ENCODE peak calls at places on chromosome 3, in six cellular contexts. Q, O, Z, B, F and W are unnamed samples.

GRCh38 chr3:41148446-41148845 is 50.9 kb upstream of the CTNNB1 start:
- DNase-seq in B (no peak), F (no peak), Q (no peak), Z (no peak), O (no peak), W (no peak)

GRCh38 chr3:131803113-131803512 is 231.7 kb downstream of the CPNE4 start:
- DNase-seq in B (no peak), Q (no peak), O (no peak), F (no peak), Z (no peak), W (no peak)

GRCh38 chr3:120111898-120112297 is 17.7 kb upstream of the GSK3B start:
- DNase-seq in Q (no peak), O (no peak), B (no peak), Z (peak), F (no peak), W (no peak)

GRCh38 chr3:33313331-33313730 is 36.1 kb downstream of the FBXL2 start:
- DNase-seq in O (no peak), Z (no peak), F (no peak), B (no peak), Q (no peak), W (no peak)

GRCh38 chr3:1727242-1727641 is 371.4 kb upstream of the CNTN4 start:
- DNase-seq in Z (no peak), F (no peak), B (no peak), O (no peak), Q (no peak), W (no peak)

GRCh38 chr3:94525039-94525438 is 462.2 kb downstream of the NSUN3 start:
- DNase-seq in Q (no peak), O (peak), B (no peak), Z (peak), F (no peak), W (no peak)

GRCh38 chr3:51677358-51677757 is 6.3 kb downstream of the TEX264 start:
- DNase-seq in Z (no peak), O (no peak), F (no peak), Q (no peak), B (no peak), W (no peak)

GRCh38 chr3:57961828-57962447 is 46.3 kb upstream of the FLNB start:
- DNase-seq in Z (peak), F (no peak), Q (no peak), O (peak), B (no peak), W (peak)

GRCh38 chr3:53255775-53256703 is at the start of gene TKT:
- DNase-seq in Q (peak), F (peak), O (peak), Z (peak), B (no peak), W (peak)

GRCh38 chr3:105853801-105854432 is 14.9 kb downstream of the CBLB start:
- DNase-seq in F (no peak), Z (no peak), B (no peak), O (no peak), Q (no peak), W (no peak)

GRCh38 chr3:42061711-42062408 is 29.3 kb upstream of the TRAK1 start:
- DNase-seq in B (no peak), O (peak), Q (no peak), F (peak), Z (peak), W (peak)

GRCh38 chr3:110576962-110577361 is 494.7 kb upstream of the NECTIN3 start:
- DNase-seq in Q (no peak), F (no peak), O (peak), B (no peak), Z (peak), W (peak)

GRCh38 chr3:27606537-27606936 is 115.6 kb downstream of the EOMES start:
- DNase-seq in Q (no peak), B (no peak), Z (peak), O (no peak), F (no peak), W (no peak)

GRCh38 chr3:74491874-74492273 is 122.6 kb downstream of the CNTN3 start:
- DNase-seq in Z (no peak), O (no peak), B (no peak), Q (no peak), F (no peak), W (no peak)

GRCh38 chr3:111864821-111865656 is 6.0 kb downstream of the PHLDB2 start:
- DNase-seq in B (no peak), O (peak), F (no peak), Z (no peak), Q (no peak), W (peak)

GRCh38 chr3:192817053-192817452 is 89.7 kb upstream of the FGF12 start:
- DNase-seq in O (no peak), F (no peak), Q (no peak), Z (peak), B (no peak), W (no peak)

GRCh38 chr3:35773398-35773797 is 134.1 kb downstream of the ARPP21 start:
- DNase-seq in Q (no peak), B (no peak), O (no peak), F (no peak), Z (no peak), W (no peak)

GRCh38 chr3:69768436-69768835 is 29.2 kb downstream of the MITF start:
- DNase-seq in Q (no peak), Z (no peak), O (no peak), F (no peak), B (no peak), W (no peak)

GRCh38 chr3:114213262-114213668 is 24.1 kb downstream of the ZNF80 start:
- DNase-seq in O (no peak), F (no peak), Z (no peak), B (no peak), Q (no peak), W (no peak)

GRCh38 chr3:50623840-50624474 is 7.0 kb downstream of the MAPKAPK3 start:
- DNase-seq in O (no peak), Q (no peak), B (no peak), Z (no peak), F (no peak), W (no peak)

DNA sequence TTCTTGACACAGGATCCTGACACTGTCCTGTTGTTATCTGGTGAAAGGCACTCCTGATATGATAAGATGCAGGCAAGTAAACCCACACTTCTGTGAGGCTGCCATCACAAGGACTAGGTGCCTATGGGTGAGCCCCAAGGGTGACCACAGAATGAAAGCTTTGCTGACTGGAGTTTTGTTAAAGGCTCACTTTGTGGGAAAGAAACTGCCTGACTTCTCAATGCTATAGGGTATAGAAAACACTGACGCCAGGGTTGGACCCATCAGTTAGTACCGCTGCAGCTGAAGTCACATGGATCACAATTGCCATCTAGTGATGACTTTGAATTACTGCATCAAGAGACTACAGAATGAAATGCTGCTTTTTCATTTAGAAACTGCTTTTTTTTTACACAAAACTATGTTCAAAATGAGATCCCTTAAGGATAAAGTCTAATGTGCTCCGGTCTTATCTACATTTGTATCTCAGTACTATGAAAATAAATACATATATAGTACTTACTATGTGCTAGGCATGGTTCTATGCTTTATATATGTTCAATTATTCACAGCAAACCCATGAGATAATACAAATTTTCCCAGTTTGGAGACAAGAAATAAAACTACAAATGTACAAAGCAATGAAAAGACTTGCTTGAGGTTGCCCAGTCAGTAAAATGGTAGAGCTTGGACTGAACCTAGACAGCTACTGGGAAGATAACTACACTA is 64.2 kb upstream of the CMSS1 start:
- DNase-seq in Z (peak), O (peak), B (peak), F (no peak), Q (no peak), W (peak)
- TF ChIP-seq CTCF in Z (peak), O (peak), B (peak), F (peak), Q (peak), W (peak)

GRCh38 chr3:194985031-194985578 is 285.9 kb downstream of the XXYLT1 start:
- DNase-seq in Q (peak), F (peak), B (no peak), O (peak), Z (peak), W (no peak)
- H3K4me3 ChIP-seq in Q (no peak), F (peak), B (peak), O (no peak), Z (peak), W (no peak)

GRCh38 chr3:19937459-19938362 is 3.7 kb upstream of the EFHB start:
- DNase-seq in Q (no peak), Z (peak), O (no peak), B (no peak), F (no peak), W (peak)
- TF ChIP-seq CTCF in Q (no peak), Z (no peak), O (no peak), B (no peak), F (no peak), W (no peak)

GRCh38 chr3:122183893-122184590 is 574 bp downstream of the CASR start:
- DNase-seq in Z (no peak), F (no peak), O (no peak), Q (no peak), B (no peak), W (no peak)
- H3K4me3 ChIP-seq in Z (no peak), F (peak), O (peak), Q (no peak), B (peak), W (no peak)

DNA sequence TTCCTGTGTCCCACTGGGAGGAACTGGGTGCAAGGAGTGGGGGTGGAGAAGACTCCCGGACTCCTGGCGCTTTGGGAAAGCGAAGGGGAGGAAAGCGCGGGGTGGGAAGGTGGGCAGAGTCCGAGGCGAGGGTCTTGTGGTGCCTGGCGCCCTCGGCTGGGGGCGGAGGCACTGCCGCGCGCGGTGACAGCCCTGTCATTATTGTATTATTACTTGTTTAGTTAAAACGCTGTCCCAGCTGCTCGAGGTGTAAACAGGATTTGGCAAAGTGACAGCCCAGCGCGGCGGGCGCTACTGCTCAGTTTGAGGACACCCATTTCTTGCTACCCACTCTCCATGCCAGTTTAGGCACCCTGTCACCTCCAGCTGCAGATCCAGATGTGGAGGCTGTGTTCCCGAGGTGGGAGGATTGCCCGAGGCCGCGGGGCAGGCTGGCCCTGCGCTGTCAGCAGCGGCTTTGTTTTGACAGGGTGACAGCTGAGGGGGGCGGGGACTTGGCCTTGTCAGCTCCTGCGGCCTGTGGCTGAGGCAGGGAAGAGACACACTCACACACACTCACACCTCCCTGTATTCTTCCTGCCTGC is 1.0 kb downstream of the KAT2B start:
- DNase-seq in O (peak), B (no peak), Z (peak), F (peak), Q (peak), W (no peak)
- TF ChIP-seq CTCF in O (no peak), B (no peak), Z (no peak), F (no peak), Q (peak), W (no peak)

DNA sequence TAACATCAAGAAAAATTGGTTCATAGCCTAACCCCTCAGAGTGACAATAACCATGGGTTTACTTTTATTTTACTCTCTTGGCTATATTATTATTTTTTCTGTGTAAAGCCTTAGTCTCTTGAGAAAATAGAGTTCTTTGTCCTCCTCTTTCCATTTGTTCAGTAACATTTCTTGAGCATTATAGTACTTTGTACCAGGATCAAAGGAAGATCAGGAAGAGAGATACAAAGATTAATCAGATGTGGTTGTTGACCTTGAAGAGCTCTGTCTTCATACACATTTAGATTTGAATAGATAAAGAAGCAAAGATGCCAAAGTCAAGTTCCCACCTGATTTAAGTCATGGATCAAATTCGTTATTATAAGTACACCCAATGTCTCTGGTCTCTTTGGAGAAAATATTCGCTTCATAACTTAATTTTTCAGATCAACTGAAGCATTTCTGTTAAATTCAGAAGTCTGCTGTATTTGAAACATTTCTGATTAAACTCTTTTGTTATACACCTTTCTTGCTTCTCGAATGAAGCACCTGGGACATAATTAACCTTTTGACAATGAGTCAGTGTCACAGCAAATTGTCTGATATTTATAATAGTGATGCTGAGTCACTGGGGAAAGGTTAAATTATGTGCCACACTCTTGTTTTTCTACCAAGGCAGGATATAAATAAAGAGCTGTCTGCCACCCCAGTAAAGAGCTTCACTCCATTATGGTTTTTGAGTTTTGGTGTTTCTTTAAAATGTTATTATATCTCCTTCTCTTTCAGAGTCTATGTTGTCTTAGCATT is 100.2 kb downstream of the GHSR start:
- DNase-seq in O (no peak), F (no peak), B (no peak), Q (no peak), Z (no peak), W (no peak)
- H3K4me3 ChIP-seq in O (no peak), F (no peak), B (no peak), Q (no peak), Z (no peak), W (no peak)

GRCh38 chr3:49607796-49608195 is 53.5 kb downstream of the BSN start:
- DNase-seq in Q (no peak), O (no peak), B (no peak), Z (no peak), F (no peak), W (no peak)
- TF ChIP-seq CTCF in Q (peak), O (peak), B (no peak), Z (peak), F (no peak), W (peak)

GRCh38 chr3:149317072-149317471 is 16.4 kb downstream of the TM4SF18 start:
- DNase-seq in Z (no peak), B (no peak), F (no peak), Q (no peak), O (no peak), W (no peak)
- H3K4me3 ChIP-seq in Z (no peak), B (no peak), F (no peak), Q (no peak), O (no peak), W (no peak)